ENCODE peak calls at places on chromosomes 4 and X, in six cellular contexts. J is CD8-positive, alpha-beta memory T cell; X is mucosa of descending colon; R is suprapubic skin; N is tibial nerve; W is HCT116. H is an unnamed sample.

GRCh38 chr4:30875659-30876269 is 155.6 kb downstream of the PCDH7 start:
- DNase-seq in J (no peak), X (no peak), R (no peak), N (no peak), W (no peak), H (no peak)

GRCh38 chrX:112235547-112235946 is 153.0 kb upstream of the TRPC5 start:
- DNase-seq in J (no peak), X (no peak), R (no peak), N (no peak), W (no peak), H (no peak)

GRCh38 chr4:100977746-100978397 is 369.5 kb downstream of the PPP3CA start:
- DNase-seq in J (no peak), X (no peak), R (no peak), N (no peak), W (no peak), H (no peak)

GRCh38 chr4:3339566-3339965 is 46.7 kb downstream of the RGS12 start:
- DNase-seq in J (no peak), X (no peak), R (no peak), N (no peak), W (no peak), H (no peak)

GRCh38 chr4:128424524-128425195 is 137.0 kb upstream of the PGRMC2 start:
- DNase-seq in J (no peak), X (no peak), R (no peak), N (peak; percentile 16), W (no peak), H (no peak)

GRCh38 chr4:102168580-102168979 is 176.7 kb downstream of the SLC39A8 start:
- DNase-seq in J (no peak), X (no peak), R (no peak), N (no peak), W (no peak), H (no peak)

GRCh38 chrX:71998836-71999509 is 88.3 kb downstream of the NHSL2 start:
- DNase-seq in J (peak; percentile 1), X (no peak), R (no peak), N (peak; percentile 70), W (peak; percentile 12), H (peak; percentile 14)

GRCh38 chrX:114841051-114841450 is 176.4 kb downstream of the IL13RA2 start:
- DNase-seq in J (no peak), X (no peak), R (no peak), N (no peak), W (no peak), H (no peak)

GRCh38 chrX:114774691-114775090 is 190.8 kb downstream of the HTR2C start:
- DNase-seq in J (no peak), X (no peak), R (no peak), N (no peak), W (no peak), H (no peak)

GRCh38 chr4:119116925-119117900 is 18.4 kb upstream of the MYOZ2 start:
- DNase-seq in J (no peak), X (no peak), R (no peak), N (no peak), W (no peak), H (no peak)

GRCh38 chr4:13992041-13992440 is 364.5 kb upstream of the BOD1L1 start:
- DNase-seq in J (no peak), X (no peak), R (no peak), N (no peak), W (no peak), H (no peak)

GRCh38 chr4:12929784-12930183 is 554.4 kb downstream of the RAB28 start:
- DNase-seq in J (no peak), X (no peak), R (no peak), N (no peak), W (no peak), H (no peak)

GRCh38 chr4:8537041-8537461 is 43.1 kb upstream of the GPR78 start:
- DNase-seq in J (no peak), X (no peak), R (no peak), N (peak; percentile 76), W (peak; percentile 58), H (no peak)

GRCh38 chrX:3384330-3384729 is 37.9 kb upstream of the MXRA5 start:
- DNase-seq in J (no peak), X (no peak), R (no peak), N (no peak), W (no peak), H (no peak)

GRCh38 chr4:152265149-152265621 is 270.7 kb downstream of the FBXW7 start:
- DNase-seq in J (no peak), X (no peak), R (no peak), N (no peak), W (no peak), H (no peak)

GRCh38 chr4:148007789-148008188 is 275.9 kb downstream of the ARHGAP10 start:
- DNase-seq in J (no peak), X (no peak), R (no peak), N (no peak), W (no peak), H (no peak)

DNA sequence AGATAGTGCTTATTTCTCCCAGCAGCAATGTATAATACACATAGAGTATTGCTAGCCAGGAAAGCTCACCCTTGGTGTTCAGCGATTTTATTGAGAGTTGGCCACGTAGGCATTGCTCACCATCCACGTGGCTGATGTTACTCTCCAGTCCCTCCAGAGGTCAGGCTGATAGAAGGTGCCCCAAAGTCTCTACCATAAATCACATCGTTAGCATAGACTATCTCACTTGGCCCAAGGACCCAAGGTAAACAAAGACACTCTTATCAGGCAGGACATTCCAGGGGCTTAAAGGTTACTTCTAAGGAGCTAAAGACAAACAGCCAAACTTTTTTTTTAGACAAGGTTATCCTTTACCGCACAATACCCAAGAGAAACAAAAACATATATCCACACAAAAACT is 30.3 kb upstream of the RGN start:
- DNase-seq in J (no peak), X (no peak), R (no peak), N (no peak), W (no peak), H (no peak)
- H3K4me3 ChIP-seq in J (no peak overlapping the region), X (no peak overlapping the region), R (no peak overlapping the region), N (no peak overlapping the region), W (no peak overlapping the region), H (no peak overlapping the region)

DNA sequence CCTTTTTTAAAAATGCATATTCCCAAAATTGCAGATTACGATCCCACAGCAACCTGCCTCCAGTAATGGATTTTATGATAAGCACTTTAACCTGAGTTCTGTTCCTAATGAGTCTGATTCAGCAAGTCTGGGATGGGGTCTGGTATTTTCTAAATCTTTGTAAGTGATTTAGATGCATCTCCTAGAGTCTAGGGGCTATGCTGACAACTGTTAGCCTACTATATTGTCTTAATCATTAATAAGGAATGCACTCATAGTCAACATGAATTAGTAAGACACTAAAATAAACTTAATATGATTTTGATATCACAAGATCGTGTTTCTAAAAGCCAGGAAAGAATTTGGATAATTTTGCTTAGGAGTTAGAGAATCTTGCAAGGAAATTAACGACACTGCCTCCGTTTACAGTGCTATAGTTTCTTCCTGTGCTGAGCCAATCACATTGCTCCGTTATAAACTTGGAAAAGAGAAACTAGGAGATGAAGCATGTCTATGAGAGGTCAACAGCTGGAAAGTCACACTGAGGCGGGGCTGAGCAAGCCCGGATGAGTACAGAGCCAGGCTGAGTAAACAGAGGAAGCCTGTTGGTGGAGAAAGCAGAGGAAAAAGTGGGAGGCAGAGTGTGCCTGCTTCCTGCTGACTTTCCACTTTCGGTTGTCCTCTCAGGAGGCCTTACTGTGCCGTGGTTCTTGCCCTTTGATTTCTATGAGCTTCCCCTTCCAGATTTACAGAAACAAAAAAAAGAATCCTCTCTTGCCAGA is 5.4 kb downstream of the SCARB2 start:
- DNase-seq in J (no peak), X (peak; percentile 82), R (peak; percentile 84), N (peak; percentile 81), W (no peak), H (no peak)
- H3K4me1 ChIP-seq in J (peaks cover 18% of the 10 kb centered on the region), X (peaks cover 54% of the 10 kb centered on the region), R (peaks cover 89% of the 10 kb centered on the region), N (no peaks in the 10 kb centered on the region), W (peaks cover 19% of the 10 kb centered on the region), H (peaks cover 17% of the 10 kb centered on the region)

GRCh38 chrX:24468245-24468644 is 3.2 kb downstream of the PDK3 start:
- DNase-seq in J (no peak), X (no peak), R (no peak), N (no peak), W (no peak), H (no peak)

GRCh38 chrX:24464498-24464835 is 619 bp upstream of the PDK3 start:
- DNase-seq in J (no peak), X (no peak), R (peak; percentile 59), N (peak; percentile 6), W (no peak), H (no peak)

GRCh38 chrX:24464836-24465523 is at the start of gene PDK3:
- DNase-seq in J (peak; percentile 83), X (peak; percentile 93), R (peak; percentile 93), N (peak; percentile 82), W (peak; percentile 66), H (peak; percentile 91)

GRCh38 chrX:24465524-24465850 is 401 bp downstream of the PDK3 start:
- DNase-seq in J (peak; percentile 13), X (peak; percentile 62), R (no peak), N (no peak), W (no peak), H (peak; percentile 22)

DNA sequence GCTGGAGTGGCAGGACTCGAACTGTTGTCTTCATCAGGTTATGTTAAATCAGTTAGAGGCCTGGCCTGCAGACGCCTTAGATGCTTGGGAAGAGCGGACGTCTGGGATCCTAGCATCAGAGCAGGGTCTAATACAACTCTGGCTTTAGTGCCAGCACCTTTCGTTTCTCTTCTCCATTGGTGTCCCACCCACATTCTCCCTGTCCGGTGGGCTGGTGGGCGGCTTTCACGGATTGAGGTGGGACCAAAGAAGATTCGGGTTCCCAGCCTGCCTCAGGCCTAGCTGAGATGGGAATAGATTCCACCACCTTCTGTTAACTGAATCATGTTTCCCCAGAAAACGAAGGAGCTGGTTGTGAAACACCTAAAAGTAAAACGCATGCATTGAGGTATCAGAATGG is 939 bp downstream of the PDK3 start:
- DNase-seq in J (no peak), X (no peak), R (no peak), N (peak; percentile 6), W (no peak), H (no peak)
- H3K4me3 ChIP-seq in J (peak overlapping the region; percentile 55), X (no peak overlapping the region), R (peak overlapping the region; percentile 71), N (peak overlapping the region; percentile 51), W (peak overlapping the region; percentile 64), H (peak overlapping the region; percentile 60)

GRCh38 chr4:105240037-105240436 is 93.4 kb downstream of the TET2 start:
- DNase-seq in J (no peak), X (no peak), R (no peak), N (no peak), W (no peak), H (no peak)
- H3K4me1 ChIP-seq in J (no peaks in the 10 kb centered on the region), X (no peaks in the 10 kb centered on the region), R (no peaks in the 10 kb centered on the region), N (no peaks in the 10 kb centered on the region), W (no peaks in the 10 kb centered on the region), H (no peaks in the 10 kb centered on the region)

H was measured in CD8-positive, alpha-beta T cell.